ENCODE peak calls at places on chromosome 12, in four cellular contexts. M is iris pigment epithelial cell, U is ELF-1, Q is heart left ventricle. R is an unnamed sample.

GRCh38 chr12:119475650-119476049 is 117.9 kb upstream of the TMEM233 start:
- DNase-seq in Q (no peak), M (no peak), U (no peak), R (no peak)

GRCh38 chr12:111748867-111749266 is 17.9 kb upstream of the ALDH2 start:
- DNase-seq in M (no peak), Q (no peak), U (no peak), R (no peak)

GRCh38 chr12:108196319-108196718 is 67.2 kb downstream of the WSCD2 start:
- DNase-seq in Q (no peak), M (no peak), U (no peak), R (no peak)

GRCh38 chr12:123058471-123058870 is 78.0 kb downstream of the ARL6IP4 start:
- DNase-seq in U (no peak), M (no peak), Q (no peak), R (peak)

GRCh38 chr12:28390716-28391452 is 200.6 kb downstream of the CCDC91 start:
- DNase-seq in U (no peak), M (peak), Q (no peak), R (no peak)

GRCh38 chr12:198708-199107 is 15.2 kb downstream of the SLC6A12 start:
- DNase-seq in M (no peak), Q (no peak), U (no peak), R (no peak)

GRCh38 chr12:108701779-108702435 is 29.4 kb downstream of the CORO1C start:
- DNase-seq in U (peak), M (peak), Q (no peak), R (no peak)

GRCh38 chr12:29516431-29516875 is 19.0 kb upstream of the OVCH1 start:
- DNase-seq in M (peak), Q (no peak), U (no peak), R (no peak)

GRCh38 chr12:51621155-51621922 is 30.3 kb downstream of the SCN8A start:
- DNase-seq in Q (no peak), U (peak), M (peak), R (no peak)

GRCh38 chr12:6342140-6342889 is 439 bp upstream of the TNFRSF1A start:
- DNase-seq in Q (no peak), U (no peak), M (no peak), R (no peak)

GRCh38 chr12:79547735-79548347 is 142.9 kb downstream of the PAWR start:
- DNase-seq in Q (no peak), M (peak), U (peak), R (peak)

GRCh38 chr12:70756791-70757190 is 119.6 kb upstream of the PTPRB start:
- DNase-seq in U (no peak), M (no peak), Q (no peak), R (no peak)

GRCh38 chr12:41034686-41035085 is 153.4 kb upstream of the PDZRN4 start:
- DNase-seq in Q (no peak), U (no peak), M (peak), R (no peak)

GRCh38 chr12:130374083-130374482 is 36.4 kb downstream of the PIWIL1 start:
- DNase-seq in U (no peak), M (no peak), Q (no peak), R (no peak)

GRCh38 chr12:89971880-89972279 is 263.2 kb upstream of the ATP2B1 start:
- DNase-seq in U (peak), M (peak), Q (no peak), R (no peak)

GRCh38 chr12:47216150-47216677 is 136.5 kb upstream of the AMIGO2 start:
- DNase-seq in Q (no peak), M (no peak), U (no peak), R (peak)

GRCh38 chr12:32947203-32947795 is 50.7 kb upstream of the PKP2 start:
- DNase-seq in M (peak), Q (no peak), U (peak), R (no peak)

GRCh38 chr12:89464974-89465592 is 59.5 kb downstream of the GALNT4 start:
- DNase-seq in Q (no peak), U (no peak), M (peak), R (no peak)

GRCh38 chr12:116370004-116370404 is 92.5 kb upstream of the MED13L start:
- DNase-seq in M (peak), U (peak), Q (no peak), R (no peak)

GRCh38 chr12:6297170-6297569 is 13.3 kb upstream of the PLEKHG6 start:
- DNase-seq in U (no peak), M (no peak), Q (no peak), R (no peak)

GRCh38 chr12:9334026-9334692 is 126.0 kb upstream of the PZP start:
- DNase-seq in M (no peak), Q (no peak), U (no peak), R (no peak)

GRCh38 chr12:88200029-88200428 is 57.9 kb downstream of the TMTC3 start:
- DNase-seq in U (no peak), Q (no peak), M (no peak), R (no peak)

GRCh38 chr12:54418441-54419087 is 502 bp downstream of the ITGA5 start:
- DNase-seq in M (no peak), Q (no peak), U (no peak), R (no peak)

GRCh38 chr12:109111775-109112491 is 4.5 kb upstream of the ACACB start:
- DNase-seq in M (peak), U (peak), Q (peak), R (peak)

GRCh38 chr12:6829532-6830220 is 1.5 kb downstream of the P3H3 start:
- DNase-seq in Q (peak), M (no peak), U (peak), R (no peak)

GRCh38 chr12:47080725-47081502 is 1.2 kb upstream of the AMIGO2 start:
- DNase-seq in Q (peak), U (peak), M (peak), R (no peak)

GRCh38 chr12:66409195-66409871 is 107.0 kb downstream of the HELB start:
- DNase-seq in U (peak), Q (no peak), M (peak), R (peak)

GRCh38 chr12:125412506-125412905 is 347.3 kb downstream of the AACS start:
- DNase-seq in M (no peak), Q (no peak), U (no peak), R (no peak)

GRCh38 chr12:90065301-90065801 is 356.7 kb upstream of the ATP2B1 start:
- DNase-seq in Q (no peak), M (no peak), U (no peak), R (no peak)

GRCh38 chr12:66620026-66620425 is 58.9 kb downstream of the GRIP1 start:
- DNase-seq in Q (no peak), U (no peak), M (peak), R (no peak)

GRCh38 chr12:13981296-13981962 is at the start of gene GRIN2B:
- DNase-seq in Q (no peak), M (no peak), U (peak), R (no peak)

GRCh38 chr12:40144023-40144422 is 38.1 kb upstream of the SLC2A13 start:
- DNase-seq in Q (no peak), M (no peak), U (no peak), R (peak)

GRCh38 chr12:105992849-105993740 is 145.7 kb downstream of the NUAK1 start:
- DNase-seq in M (peak), Q (no peak), U (peak), R (no peak)

GRCh38 chr12:6828671-6829531 is 694 bp downstream of the P3H3 start:
- DNase-seq in U (peak), M (peak), Q (peak), R (no peak)

GRCh38 chr12:106769078-106769477 is 5.4 kb upstream of the RIC8B start:
- DNase-seq in U (peak), M (no peak), Q (no peak), R (no peak)

GRCh38 chr12:83985068-83985467 is 927.5 kb downstream of the SLC6A15 start:
- DNase-seq in Q (no peak), U (no peak), M (no peak), R (no peak)